ENCODE peak calls at places on chromosomes 5 and 9, in ten cellular contexts. C is thoracic aorta; Q is right atrium auricular region; K is right cardiac atrium; Y is IMR-90; U is A549; D is Peyer's patch; I is ovary; H is astrocyte; R is CD8-positive, alpha-beta T cell. S is an unnamed sample. For H3K4me1, the result is how much of the 10 kb centered on the place peaks cover.

GRCh38 chr5:103569313-103570060 is 6.9 kb upstream of the NUDT12 start:
- DNase-seq in C (no peak), Q (no peak), K (no peak), Y (peak), U (no peak), D (no peak), I (no peak), H (peak), R (no peak), S (no peak)

GRCh38 chr5:27788184-27788583 is 749.8 kb upstream of the CDH9 start:
- DNase-seq in C (no peak), Q (no peak), K (no peak), Y (no peak), U (no peak), D (no peak), I (no peak), H (no peak), R (no peak), S (no peak)

GRCh38 chr5:10839916-10840599 is 79.0 kb upstream of the DAP start:
- DNase-seq in C (no peak), Q (no peak), K (no peak), Y (no peak), U (no peak), D (no peak), I (no peak), H (no peak), R (no peak), S (no peak)

GRCh38 chr5:943201-943873 is 50.7 kb downstream of the TRIP13 start:
- DNase-seq in C (no peak), Q (no peak), K (peak), Y (no peak), U (no peak), D (no peak), I (no peak), H (no peak), R (no peak), S (no peak)

GRCh38 chr5:64505769-64506566 is at the start of gene RGS7BP:
- DNase-seq in C (no peak), Q (no peak), K (peak), Y (peak), U (no peak), D (peak), I (peak), H (peak), R (no peak), S (peak)

GRCh38 chr9:16708638-16709435 is 161.6 kb downstream of the BNC2 start:
- DNase-seq in C (no peak), Q (no peak), K (no peak), Y (peak), U (no peak), D (no peak), I (no peak), H (peak), R (no peak), S (no peak)

GRCh38 chr9:94199776-94200175 is 59.3 kb upstream of the ZNF169 start:
- DNase-seq in C (no peak), Q (no peak), K (no peak), Y (no peak), U (no peak), D (no peak), I (no peak), H (peak), R (no peak), S (no peak)

GRCh38 chr5:124546643-124547042 is 199.8 kb downstream of the ZNF608 start:
- DNase-seq in C (no peak), Q (no peak), K (no peak), Y (peak), U (no peak), D (no peak), I (no peak), H (peak), R (no peak), S (peak)

GRCh38 chr9:136859821-136860269 is 6.3 kb downstream of the EDF1 start:
- DNase-seq in C (no peak), Q (no peak), K (peak), Y (no peak), U (no peak), D (peak), I (peak), H (no peak), R (no peak), S (no peak)

GRCh38 chr9:32665101-32665500 is 29.6 kb upstream of the TAF1L start:
- DNase-seq in C (no peak), Q (no peak), K (no peak), Y (peak), U (no peak), D (no peak), I (no peak), H (peak), R (no peak), S (no peak)

GRCh38 chr9:37425298-37425752 is 2.8 kb downstream of the GRHPR start:
- DNase-seq in C (no peak), Q (no peak), K (no peak), Y (no peak), U (no peak), D (no peak), I (no peak), H (no peak), R (no peak), S (peak)

GRCh38 chr9:116842658-116843057 is 155.6 kb downstream of the TRIM32 start:
- DNase-seq in C (no peak), Q (no peak), K (no peak), Y (no peak), U (no peak), D (no peak), I (no peak), H (no peak), R (no peak), S (no peak)

GRCh38 chr9:106733828-106734227 is 129.1 kb upstream of the ZNF462 start:
- DNase-seq in C (no peak), Q (no peak), K (no peak), Y (no peak), U (no peak), D (no peak), I (no peak), H (no peak), R (no peak), S (no peak)

GRCh38 chr9:15482146-15482545 is 28.6 kb downstream of the PSIP1 start:
- DNase-seq in C (no peak), Q (no peak), K (no peak), Y (no peak), U (no peak), D (no peak), I (no peak), H (no peak), R (no peak), S (no peak)

GRCh38 chr5:19172926-19173425 is 815.0 kb downstream of the CDH18 start:
- DNase-seq in C (no peak), Q (no peak), K (peak), Y (no peak), U (no peak), D (no peak), I (no peak), H (no peak), R (peak), S (no peak)

GRCh38 chr5:172542651-172543131 is 88.4 kb upstream of the SH3PXD2B start:
- DNase-seq in C (no peak), Q (peak), K (no peak), Y (no peak), U (no peak), D (no peak), I (no peak), H (no peak), R (no peak), S (no peak)

GRCh38 chr5:61631438-61631941 is 299.4 kb downstream of the ZSWIM6 start:
- DNase-seq in C (no peak), Q (peak), K (peak), Y (peak), U (no peak), D (no peak), I (peak), H (peak), R (no peak), S (no peak)

GRCh38 chr5:31104775-31105174 is 88.7 kb upstream of the CDH6 start:
- DNase-seq in C (no peak), Q (no peak), K (no peak), Y (no peak), U (no peak), D (no peak), I (no peak), H (no peak), R (no peak), S (no peak)

GRCh38 chr9:111287127-111287526 is 42.9 kb downstream of the OR2K2 start:
- DNase-seq in C (no peak), Q (no peak), K (no peak), Y (peak), U (no peak), D (no peak), I (no peak), H (peak), R (no peak), S (no peak)

GRCh38 chr9:129626944-129627297 is 958 bp downstream of the NTMT1 start:
- DNase-seq in C (no peak), Q (no peak), K (no peak), Y (peak), U (no peak), D (no peak), I (no peak), H (peak), R (no peak), S (peak)

GRCh38 chr9:78592866-78593265 is 295.9 kb downstream of the PSAT1 start:
- DNase-seq in C (no peak), Q (no peak), K (no peak), Y (peak), U (no peak), D (no peak), I (no peak), H (peak), R (no peak), S (no peak)

GRCh38 chr5:80739487-80739886 is 84.7 kb upstream of the DHFR start:
- DNase-seq in C (no peak), Q (no peak), K (no peak), Y (no peak), U (no peak), D (no peak), I (no peak), H (no peak), R (no peak), S (no peak)

GRCh38 chr5:116137544-116138378 is 52.9 kb downstream of the COMMD10 start:
- DNase-seq in C (no peak), Q (no peak), K (no peak), Y (peak), U (peak), D (no peak), I (no peak), H (peak), R (no peak), S (peak)

GRCh38 chr9:126511426-126511825 is 102.3 kb upstream of the LMX1B start:
- DNase-seq in C (no peak), Q (no peak), K (peak), Y (peak), U (no peak), D (no peak), I (no peak), H (no peak), R (no peak), S (no peak)

GRCh38 chr9:98362624-98363023 is 107.2 kb upstream of the TBC1D2 start:
- DNase-seq in C (no peak), Q (no peak), K (no peak), Y (no peak), U (no peak), D (no peak), I (no peak), H (no peak), R (no peak), S (no peak)

GRCh38 chr5:96844476-96844990 is 31.8 kb upstream of the ERAP2 start:
- DNase-seq in C (no peak), Q (no peak), K (no peak), Y (peak), U (no peak), D (no peak), I (no peak), H (no peak), R (no peak), S (no peak)

GRCh38 chr9:94950733-94951590 is 224.5 kb downstream of the AOPEP start:
- DNase-seq in C (no peak), Q (no peak), K (no peak), Y (peak), U (no peak), D (no peak), I (no peak), H (peak), R (no peak), S (no peak)

GRCh38 chr5:18244309-18244708 is 610.0 kb downstream of the TAF11L14 start:
- DNase-seq in C (no peak), Q (no peak), K (no peak), Y (no peak), U (no peak), D (no peak), I (no peak), H (no peak), R (no peak), S (no peak)

GRCh38 chr5:115490601-115491000 is 54.0 kb downstream of the FEM1C start:
- DNase-seq in C (no peak), Q (no peak), K (no peak), Y (no peak), U (no peak), D (no peak), I (no peak), H (no peak), R (no peak), S (no peak)

GRCh38 chr9:89821081-89821480 is 216.3 kb downstream of the GADD45G start:
- DNase-seq in C (no peak), Q (peak), K (no peak), Y (no peak), U (no peak), D (no peak), I (no peak), H (peak), R (no peak), S (no peak)

GRCh38 chr5:77774981-77775772 is 962 bp downstream of the TBCA start:
- DNase-seq in C (no peak), Q (no peak), K (no peak), Y (no peak), U (no peak), D (no peak), I (no peak), H (no peak), R (no peak), S (no peak)

GRCh38 chr5:123209163-123210013 is 120.3 kb downstream of the PRDM6 start:
- DNase-seq in C (no peak), Q (no peak), K (peak), Y (peak), U (peak), D (no peak), I (no peak), H (peak), R (no peak), S (peak)

GRCh38 chr9:33517373-33517772 is 6.7 kb upstream of the ANKRD18B start:
- DNase-seq in C (no peak), Q (no peak), K (no peak), Y (peak), U (peak), D (no peak), I (no peak), H (peak), R (no peak), S (peak)

GRCh38 chr5:170631471-170632195 is 127.8 kb downstream of the KCNIP1 start:
- DNase-seq in C (no peak), Q (no peak), K (peak), Y (no peak), U (peak), D (no peak), I (no peak), H (no peak), R (no peak), S (no peak)

GRCh38 chr9:98971168-98971914 is 27.6 kb downstream of the COL15A1 start:
- DNase-seq in C (no peak), Q (no peak), K (peak), Y (peak), U (no peak), D (no peak), I (no peak), H (peak), R (no peak), S (peak)

GRCh38 chr5:179732918-179733763 is 519 bp downstream of the MAML1 start:
- DNase-seq in C (no peak), Q (peak), K (peak), Y (peak), U (peak), D (no peak), I (peak), H (peak), R (peak), S (peak)

GRCh38 chr5:167899490-167899889 is 392.0 kb upstream of the WWC1 start:
- DNase-seq in C (no peak), Q (no peak), K (no peak), Y (peak), U (no peak), D (no peak), I (no peak), H (peak), R (no peak), S (peak)

GRCh38 chr9:104586496-104587180 is 12.6 kb downstream of the OR13C5 start:
- DNase-seq in C (no peak), Q (no peak), K (peak), Y (no peak), U (no peak), D (no peak), I (no peak), H (no peak), R (no peak), S (peak)

GRCh38 chr5:72818866-72819534 is 2.5 kb downstream of the TNPO1 start:
- DNase-seq in C (peak), Q (peak), K (peak), Y (peak), U (peak), D (peak), I (peak), H (no peak), R (peak), S (peak)

GRCh38 chr5:113212244-113212920 is 222.4 kb downstream of the TSSK1B start:
- DNase-seq in C (no peak), Q (no peak), K (peak), Y (peak), U (no peak), D (no peak), I (peak), H (peak), R (no peak), S (peak)

GRCh38 chr5:113214606-113215323 is 220.0 kb downstream of the TSSK1B start:
- DNase-seq in C (no peak), Q (no peak), K (no peak), Y (no peak), U (no peak), D (no peak), I (no peak), H (no peak), R (no peak), S (no peak)

GRCh38 chr5:113215401-113216060 is 219.3 kb downstream of the TSSK1B start:
- DNase-seq in C (no peak), Q (no peak), K (no peak), Y (peak), U (no peak), D (no peak), I (no peak), H (peak), R (no peak), S (no peak)

GRCh38 chr5:113214026-113214425 is 220.8 kb downstream of the TSSK1B start:
- DNase-seq in C (no peak), Q (no peak), K (no peak), Y (no peak), U (no peak), D (no peak), I (peak), H (peak), R (no peak), S (no peak)

DNA sequence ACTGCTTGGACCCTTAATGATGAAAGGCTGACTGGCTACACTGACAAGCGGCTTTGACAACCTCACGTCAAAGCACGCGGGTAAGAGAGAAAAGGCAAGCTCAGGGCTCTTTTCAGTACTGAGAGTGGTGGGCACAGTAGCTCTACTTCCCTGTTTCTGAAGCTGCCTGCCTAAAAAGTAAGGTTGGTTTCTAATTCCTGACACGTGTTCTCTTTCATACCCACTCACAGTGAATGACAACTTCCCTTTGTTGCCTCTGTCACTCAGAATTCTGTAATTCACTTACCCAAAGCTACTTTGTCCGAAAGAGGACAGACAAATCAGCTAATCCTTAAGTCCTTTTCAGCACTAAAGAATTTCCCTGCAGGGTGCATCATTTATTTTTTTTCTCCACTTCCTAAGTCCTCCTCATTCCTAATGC is 221.2 kb downstream of the TSSK1B start:
- DNase-seq in C (no peak), Q (no peak), K (no peak), Y (no peak), U (no peak), D (no peak), I (no peak), H (no peak), R (no peak), S (peak)
- H3K4me1 ChIP-seq in C (under half), Q (under half), K (under half), Y (under half), U (under half), D (under half), I (under half), H (under half), R (under half), S (under half)

GRCh38 chr9:75269202-75269601 is 180.9 kb downstream of the OSTF1 start:
- DNase-seq in C (no peak), Q (no peak), K (no peak), Y (no peak), U (no peak), D (no peak), I (no peak), H (no peak), R (no peak), S (no peak)

GRCh38 chr9:75274781-75275180 is 186.5 kb downstream of the OSTF1 start:
- DNase-seq in C (no peak), Q (no peak), K (no peak), Y (no peak), U (no peak), D (no peak), I (no peak), H (no peak), R (no peak), S (no peak)
- H3K4me3 ChIP-seq in C (no peak), Q (no peak), K (no peak), Y (no peak), U (no peak), D (no peak), I (no peak), H (no peak), R (no peak), S (no peak)

GRCh38 chr5:151676719-151677118 is 10.0 kb downstream of the SPARC start:
- DNase-seq in C (no peak), Q (no peak), K (no peak), Y (no peak), U (no peak), D (no peak), I (no peak), H (no peak), R (no peak), S (no peak)

GRCh38 chr5:151675956-151676712 is 10.6 kb downstream of the SPARC start:
- DNase-seq in C (no peak), Q (no peak), K (no peak), Y (no peak), U (no peak), D (no peak), I (no peak), H (no peak), R (no peak), S (peak)

GRCh38 chr5:151673421-151673820 is 13.3 kb downstream of the SPARC start:
- DNase-seq in C (no peak), Q (no peak), K (no peak), Y (no peak), U (no peak), D (no peak), I (no peak), H (no peak), R (no peak), S (no peak)

GRCh38 chr5:151678146-151678545 is 8.6 kb downstream of the SPARC start:
- DNase-seq in C (no peak), Q (no peak), K (no peak), Y (peak), U (no peak), D (no peak), I (no peak), H (peak), R (no peak), S (no peak)

GRCh38 chr5:151675225-151675955 is 11.3 kb downstream of the SPARC start:
- DNase-seq in C (no peak), Q (no peak), K (no peak), Y (peak), U (no peak), D (no peak), I (no peak), H (peak), R (no peak), S (peak)
- H3K4me1 ChIP-seq in C (half or more), Q (under half), K (under half), Y (half or more), U (under half), D (under half), I (half or more), H (half or more), R (under half), S (under half)

GRCh38 chr9:121201045-121201737 is 478 bp downstream of the RAB14 start:
- DNase-seq in C (no peak), Q (no peak), K (peak), Y (no peak), U (no peak), D (peak), I (no peak), H (no peak), R (peak), S (no peak)
- H3K4me3 ChIP-seq in C (peak), Q (peak), K (peak), Y (peak), U (peak), D (peak), I (peak), H (peak), R (peak), S (peak)

S was measured in A673.